ENCODE peak calls at places on chromosomes 4 and X, in ten cellular contexts. K is B cell, S is HFFc6, B is AG09309, W is nephron progenitor cell, Q is bronchial epithelial cell, C is natural killer cell, G is lower leg skin, R is neural progenitor cell, P is heart left ventricle. M is an unnamed sample.

GRCh38 chr4:41692717-41693345 is 55.7 kb downstream of the PHOX2B start:
- DNase-seq in P (no peak), K (peak), Q (peak), G (no peak), W (peak), B (peak), R (peak), S (peak), C (no peak), M (peak)

GRCh38 chrX:117274943-117275342 is 812.2 kb upstream of the CT83 start:
- DNase-seq in S (no peak), B (no peak), Q (no peak), C (no peak), R (no peak), P (no peak), W (no peak), K (no peak), G (no peak), M (no peak)

GRCh38 chrX:96861228-96861627 is 22.5 kb upstream of the RPA4 start:
- DNase-seq in S (no peak), G (no peak), P (no peak), R (no peak), K (no peak), W (no peak), Q (no peak), C (no peak), B (no peak), M (no peak)

GRCh38 chr4:8282742-8283141 is 13.2 kb downstream of the HTRA3 start:
- DNase-seq in K (no peak), W (no peak), G (no peak), R (no peak), P (peak), C (no peak), Q (no peak), B (no peak), S (no peak), M (peak)

GRCh38 chr4:98873059-98873458 is 55.9 kb downstream of the EIF4E start:
- DNase-seq in B (peak), S (no peak), G (no peak), K (no peak), C (no peak), Q (peak), W (no peak), R (no peak), P (no peak), M (no peak)

GRCh38 chrX:85243155-85243554 is 424 bp downstream of the SATL1 start:
- DNase-seq in Q (no peak), C (no peak), W (no peak), S (no peak), R (no peak), P (no peak), G (no peak), B (no peak), K (peak), M (no peak)

GRCh38 chr4:99943904-99944437 is 2.4 kb downstream of the DNAJB14 start:
- DNase-seq in S (no peak), C (no peak), R (no peak), W (no peak), G (no peak), P (no peak), K (no peak), B (no peak), Q (no peak), M (no peak)

GRCh38 chrX:97616883-97617510 is 733.3 kb downstream of the RPA4 start:
- DNase-seq in P (no peak), R (no peak), K (no peak), W (no peak), S (peak), C (no peak), B (peak), G (no peak), Q (peak), M (no peak)

GRCh38 chr4:133960975-133961374 is 240.6 kb downstream of the PABPC4L start:
- DNase-seq in C (no peak), B (no peak), Q (no peak), S (no peak), G (no peak), P (no peak), K (no peak), R (no peak), W (no peak), M (no peak)

GRCh38 chr4:119493419-119493818 is 135.2 kb downstream of the PDE5A start:
- DNase-seq in C (no peak), B (no peak), S (peak), W (no peak), K (no peak), P (no peak), Q (peak), G (no peak), R (no peak), M (no peak)

GRCh38 chr4:101232074-101232776 is 115.1 kb downstream of the PPP3CA start:
- DNase-seq in B (no peak), S (peak), R (no peak), P (no peak), C (no peak), K (no peak), Q (peak), G (no peak), W (no peak), M (peak)

GRCh38 chrX:75655627-75656026 is 129.4 kb downstream of the MAGEE2 start:
- DNase-seq in W (no peak), K (no peak), S (no peak), G (no peak), P (no peak), R (no peak), C (no peak), Q (no peak), B (no peak), M (no peak)

DNA sequence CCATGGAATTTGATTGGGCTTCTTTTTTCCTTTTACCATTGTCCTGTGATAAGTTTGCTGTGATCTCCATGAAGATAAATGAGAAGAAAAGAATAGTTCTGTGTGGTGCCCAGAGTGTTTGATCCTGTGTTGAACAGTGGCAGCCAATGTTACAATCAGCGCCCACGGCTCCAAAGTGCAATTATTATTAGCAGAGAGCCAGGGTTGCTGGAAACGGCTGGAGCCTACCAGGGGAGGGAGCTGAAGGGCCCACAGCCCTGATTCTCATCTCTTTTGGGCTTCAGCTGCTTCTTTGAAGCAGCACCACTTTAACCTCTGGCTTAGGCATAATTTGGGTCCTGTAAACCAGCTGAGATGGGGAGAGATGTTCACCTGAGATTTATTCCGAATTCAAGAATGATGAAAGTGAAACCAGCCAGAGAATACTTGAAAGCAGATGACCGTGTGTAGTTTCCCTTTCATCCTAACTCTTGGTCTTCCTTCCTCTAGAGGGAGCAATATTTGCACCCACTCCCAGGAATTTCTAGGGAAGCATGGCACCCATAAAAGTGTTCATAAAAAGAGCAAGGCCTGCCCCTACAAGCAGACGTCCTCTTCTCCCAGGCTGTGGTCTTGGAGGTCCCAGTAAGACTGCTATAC is 298.3 kb downstream of the EVC2 start:
- DNase-seq in B (no peak), G (no peak), S (no peak), W (no peak), K (no peak), R (peak), P (no peak), C (no peak), Q (no peak), M (no peak)
- TF ChIP-seq CTCF in B (no peak), G (no peak), S (peak), W (no peak), K (no peak), R (peak), P (no peak), C (no peak), Q (no peak), M (no peak)

GRCh38 chr4:6327220-6327917 is 57.7 kb downstream of the WFS1 start:
- DNase-seq in W (peak), K (peak), C (peak), S (peak), G (peak), Q (peak), P (peak), B (no peak), R (peak), M (peak)
- TF ChIP-seq CTCF in W (peak), K (peak), C (peak), S (peak), G (peak), Q (peak), P (peak), B (peak), R (peak), M (peak)

GRCh38 chrX:25079020-25079419 is 63.3 kb upstream of the ARX start:
- DNase-seq in Q (no peak), C (no peak), W (no peak), S (no peak), K (no peak), G (no peak), P (no peak), R (no peak), B (no peak), M (no peak)
- TF ChIP-seq CTCF in Q (no peak), C (no peak), W (no peak), S (no peak), K (no peak), G (no peak), P (no peak), R (peak), B (no peak), M (no peak)

DNA sequence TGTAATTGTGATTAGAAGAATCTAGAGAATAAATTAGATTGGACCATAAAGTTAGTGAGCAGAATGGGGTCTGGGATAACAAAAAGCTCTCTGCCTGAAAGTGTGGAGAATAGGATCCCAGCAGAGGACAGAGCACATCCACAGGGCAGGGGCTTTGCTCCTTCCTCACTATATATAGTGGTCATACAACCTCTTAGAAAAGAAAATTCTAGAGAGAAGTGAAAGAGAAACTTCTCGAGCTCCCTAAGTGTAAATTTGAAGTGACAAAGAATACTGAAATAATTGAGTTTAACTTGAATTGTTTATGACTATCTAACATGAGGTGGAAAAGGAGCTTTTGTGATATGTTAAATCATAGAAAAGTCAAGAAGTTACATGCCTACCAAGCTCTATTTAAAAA is 14.9 kb downstream of the ADAM29 start:
- DNase-seq in W (no peak), Q (no peak), S (no peak), P (no peak), G (no peak), R (no peak), C (no peak), B (no peak), K (no peak), M (no peak)
- TF ChIP-seq CTCF in W (no peak), Q (no peak), S (no peak), P (no peak), G (no peak), R (no peak), C (no peak), B (no peak), K (no peak), M (no peak)

GRCh38 chrX:68147848-68148247 is 285.4 kb downstream of the OPHN1 start:
- DNase-seq in C (no peak), S (no peak), W (no peak), R (no peak), Q (no peak), P (no peak), K (no peak), G (no peak), B (no peak), M (no peak)

GRCh38 chrX:68146054-68146453 is 287.2 kb downstream of the OPHN1 start:
- DNase-seq in S (peak), P (no peak), G (no peak), W (no peak), K (no peak), R (peak), C (no peak), Q (peak), B (peak), M (no peak)
- TF ChIP-seq CTCF in S (peak), P (peak), G (no peak), W (no peak), K (no peak), R (peak), C (no peak), Q (peak), B (peak), M (peak)

M was measured in psoas muscle.